ENCODE peak calls at places on chromosome 1, in nine cellular contexts. T is T-helper 1 cell; N is HTR-8/SVneo; A is glutamatergic neuron; D is upper lobe of right lung; I is foreskin fibroblast; X is neuronal stem cell; C is stimulated activated CD4-positive, alpha-beta T cell treated with anti-CD3 and anti-CD28 coated beads, Interleukin-1b, Interleukin-23, amount 100 ng/mL, for 24 hours; Q is CD8-positive, alpha-beta memory T cell. B is an unnamed sample.

GRCh38 chr1:77014396-77014795 is 147.1 kb downstream of the ST6GALNAC5 start:
- DNase-seq in N (no peak), I (no peak), D (no peak), A (peak; percentile 66), Q (no peak), C (no peak), X (no peak), T (no peak), B (no peak)

GRCh38 chr1:245797592-245798366 is 643.0 kb downstream of the KIF26B start:
- DNase-seq in T (no peak), N (no peak), D (no peak), X (peak; percentile 15), C (no peak), I (no peak), Q (no peak), A (peak; percentile 48), B (peak; percentile 3)

GRCh38 chr1:81752840-81753239 is 47.9 kb upstream of the ADGRL2 start:
- DNase-seq in D (no peak), X (no peak), I (no peak), A (no peak), N (no peak), C (no peak), T (no peak), Q (no peak), B (no peak)

GRCh38 chr1:161439280-161440232 is 65.7 kb upstream of the FCGR2A start:
- DNase-seq in C (no peak), A (peak; percentile 38), I (peak; percentile 6), X (no peak), N (no peak), T (no peak), Q (no peak), D (peak; percentile 76), B (no peak)

GRCh38 chr1:109535971-109536491 is 3.6 kb upstream of the GPR61 start:
- DNase-seq in I (no peak), X (no peak), C (no peak), D (no peak), N (no peak), Q (no peak), A (no peak), T (no peak), B (no peak)

GRCh38 chr1:26233903-26234643 is at the start of gene CEP85:
- DNase-seq in A (peak; percentile 97), T (peak; percentile 97), I (peak; percentile 96), D (peak; percentile 99), C (peak; percentile 95), X (peak; percentile 98), N (peak; percentile 96), Q (peak; percentile 98), B (peak; percentile 95)

GRCh38 chr1:11761988-11762406 is at the start of gene C1orf167:
- DNase-seq in T (no peak), Q (peak; percentile 15), I (no peak), X (no peak), N (no peak), C (peak; percentile 17), A (no peak), D (no peak), B (no peak)

GRCh38 chr1:178774263-178774662 is 49.2 kb downstream of the RALGPS2 start:
- DNase-seq in Q (peak; percentile 10), I (no peak), N (no peak), X (no peak), D (no peak), C (no peak), T (no peak), A (no peak), B (peak; percentile 15)

GRCh38 chr1:200527670-200528069 is 92.9 kb downstream of the KIF14 start:
- DNase-seq in X (no peak), A (no peak), Q (no peak), I (no peak), D (no peak), T (no peak), N (no peak), C (no peak), B (no peak)

GRCh38 chr1:187763976-187764375 is 935.2 kb downstream of the PLA2G4A start:
- DNase-seq in X (no peak), N (no peak), T (no peak), A (no peak), D (no peak), I (no peak), Q (no peak), C (no peak), B (no peak)

GRCh38 chr1:210624722-210625121 is 296.0 kb downstream of the HHAT start:
- DNase-seq in A (no peak), Q (no peak), D (no peak), T (no peak), I (no peak), C (no peak), X (no peak), N (no peak), B (no peak)

GRCh38 chr1:83641828-83642443 is 357.0 kb downstream of the TTLL7 start:
- DNase-seq in D (no peak), N (no peak), A (no peak), X (no peak), Q (no peak), I (peak; percentile 4), C (no peak), T (no peak), B (no peak)

GRCh38 chr1:185969028-185969427 is 234.8 kb downstream of the HMCN1 start:
- DNase-seq in C (no peak), T (no peak), X (no peak), A (no peak), I (peak; percentile 55), D (no peak), N (no peak), Q (no peak), B (no peak)

GRCh38 chr1:99645699-99646531 is at the start of gene PALMD:
- DNase-seq in A (peak; percentile 39), Q (no peak), I (no peak), T (no peak), X (no peak), C (no peak), N (no peak), D (peak; percentile 67), B (peak; percentile 39)